ENCODE peak calls at places on chromosome 18, in eight cellular contexts. C is HCT116, K is left ventricle myocardium inferior, R is ovary, D is adrenal gland, V is upper lobe of right lung, O is heart right ventricle, F is psoas muscle. I is an unnamed sample.

GRCh38 chr18:8937112-8937641 is 165.3 kb upstream of the NDUFV2 start:
- DNase-seq in C (no peak), K (no peak), R (no peak), D (no peak), V (no peak), O (no peak), F (no peak), I (no peak)

GRCh38 chr18:40867452-40867851 is 1087.6 kb upstream of the PIK3C3 start:
- DNase-seq in C (no peak), K (no peak), R (no peak), D (no peak), V (no peak), O (no peak), F (no peak), I (no peak)

GRCh38 chr18:45373286-45373880 is 241.9 kb upstream of the SLC14A2 start:
- DNase-seq in C (no peak), K (no peak), R (no peak), D (no peak), V (no peak), O (no peak), F (no peak), I (no peak)

GRCh38 chr18:72808688-72809087 is 59.1 kb downstream of the NETO1 start:
- DNase-seq in C (no peak), K (peak), R (no peak), D (no peak), V (no peak), O (peak), F (no peak), I (no peak)

GRCh38 chr18:45353530-45353929 is 261.7 kb upstream of the SLC14A2 start:
- DNase-seq in C (no peak), K (no peak), R (no peak), D (no peak), V (no peak), O (no peak), F (no peak), I (no peak)

GRCh38 chr18:3652380-3653262 is 202.6 kb downstream of the TGIF1 start:
- DNase-seq in C (peak), K (peak), R (peak), D (peak), V (no peak), O (peak), F (peak), I (peak)

GRCh38 chr18:34787931-34788532 is 77.9 kb downstream of the DTNA start:
- DNase-seq in C (peak), K (no peak), R (no peak), D (peak), V (no peak), O (no peak), F (no peak), I (peak)

GRCh38 chr18:33579147-33579867 is 1.3 kb downstream of the ASXL3 start:
- DNase-seq in C (no peak), K (no peak), R (no peak), D (no peak), V (no peak), O (no peak), F (no peak), I (no peak)

GRCh38 chr18:58272779-58273500 is 228.9 kb downstream of the NEDD4L start:
- DNase-seq in C (no peak), K (no peak), R (no peak), D (no peak), V (no peak), O (no peak), F (no peak), I (no peak)

GRCh38 chr18:68152770-68153169 is 562.1 kb downstream of the TMX3 start:
- DNase-seq in C (no peak), K (no peak), R (no peak), D (no peak), V (no peak), O (no peak), F (no peak), I (no peak)

GRCh38 chr18:36728345-36728744 is 100.5 kb downstream of the TPGS2 start:
- DNase-seq in C (no peak), K (no peak), R (no peak), D (no peak), V (no peak), O (no peak), F (no peak), I (no peak)

GRCh38 chr18:36592282-36592681 is 236.5 kb downstream of the TPGS2 start:
- DNase-seq in C (no peak), K (no peak), R (no peak), D (no peak), V (no peak), O (no peak), F (no peak), I (no peak)

GRCh38 chr18:48894799-48895346 is 55.9 kb downstream of the SMAD7 start:
- DNase-seq in C (no peak), K (no peak), R (no peak), D (no peak), V (no peak), O (no peak), F (no peak), I (no peak)

GRCh38 chr18:68735498-68736343 is 20.8 kb upstream of the TMX3 start:
- DNase-seq in C (peak), K (no peak), R (no peak), D (no peak), V (no peak), O (no peak), F (no peak), I (no peak)

GRCh38 chr18:51137891-51138290 is 59.6 kb downstream of the MEX3C start:
- DNase-seq in C (no peak), K (no peak), R (no peak), D (no peak), V (no peak), O (no peak), F (no peak), I (no peak)

GRCh38 chr18:63819780-63820179 is 44.6 kb downstream of the SERPINB7 start:
- DNase-seq in C (no peak), K (no peak), R (no peak), D (no peak), V (no peak), O (no peak), F (no peak), I (no peak)

GRCh38 chr18:5543854-5544389 is at the start of gene EPB41L3:
- DNase-seq in C (no peak), K (peak), R (peak), D (peak), V (peak), O (peak), F (peak), I (no peak)

GRCh38 chr18:2036136-2036535 is 535.2 kb downstream of the METTL4 start:
- DNase-seq in C (no peak), K (no peak), R (no peak), D (no peak), V (no peak), O (no peak), F (no peak), I (no peak)

GRCh38 chr18:67633939-67634338 is 117.4 kb upstream of the DSEL start:
- DNase-seq in C (no peak), K (no peak), R (no peak), D (no peak), V (no peak), O (no peak), F (no peak), I (no peak)

GRCh38 chr18:8673276-8674209 is 31.8 kb upstream of the MTCL1 start:
- DNase-seq in C (no peak), K (no peak), R (no peak), D (no peak), V (no peak), O (no peak), F (no peak), I (no peak)

GRCh38 chr18:79933765-79934164 is 17.7 kb downstream of the SLC66A2 start:
- DNase-seq in C (no peak), K (no peak), R (peak), D (no peak), V (peak), O (no peak), F (no peak), I (peak)

GRCh38 chr18:77044866-77045664 is 87.5 kb downstream of the MBP start:
- DNase-seq in C (no peak), K (no peak), R (no peak), D (no peak), V (no peak), O (no peak), F (no peak), I (no peak)

GRCh38 chr18:21656402-21656801 is 44.3 kb downstream of the SNRPD1 start:
- DNase-seq in C (no peak), K (no peak), R (no peak), D (no peak), V (no peak), O (no peak), F (no peak), I (no peak)

GRCh38 chr18:703660-704018 is 8.8 kb downstream of the ENOSF1 start:
- DNase-seq in C (no peak), K (no peak), R (no peak), D (no peak), V (no peak), O (no peak), F (no peak), I (no peak)

DNA sequence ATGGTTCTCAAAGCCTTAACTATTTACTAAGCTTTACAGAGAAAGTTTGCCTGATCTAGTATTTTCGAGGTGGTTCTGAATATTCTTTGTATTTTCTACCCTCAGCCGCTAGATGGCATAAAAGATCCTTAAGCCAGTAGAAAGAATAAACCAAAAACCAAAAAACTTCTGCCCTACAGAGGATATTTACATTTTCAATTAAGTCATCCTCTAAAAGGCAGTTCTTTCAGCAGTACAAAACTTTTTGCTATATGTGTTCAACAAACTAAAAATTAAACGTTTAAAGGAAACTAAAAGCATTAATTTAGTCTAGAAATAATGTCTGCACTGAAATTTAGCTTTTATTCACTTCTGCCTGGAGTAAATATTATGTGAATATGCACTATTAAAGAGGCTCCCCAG is 297.5 kb downstream of the PIEZO2 start:
- DNase-seq in C (peak), K (no peak), R (no peak), D (no peak), V (no peak), O (no peak), F (no peak), I (no peak)
- TF ChIP-seq CTCF in C (peak), K (peak), R (peak), D (peak), V (peak), O (peak), F (peak), I (peak)

DNA sequence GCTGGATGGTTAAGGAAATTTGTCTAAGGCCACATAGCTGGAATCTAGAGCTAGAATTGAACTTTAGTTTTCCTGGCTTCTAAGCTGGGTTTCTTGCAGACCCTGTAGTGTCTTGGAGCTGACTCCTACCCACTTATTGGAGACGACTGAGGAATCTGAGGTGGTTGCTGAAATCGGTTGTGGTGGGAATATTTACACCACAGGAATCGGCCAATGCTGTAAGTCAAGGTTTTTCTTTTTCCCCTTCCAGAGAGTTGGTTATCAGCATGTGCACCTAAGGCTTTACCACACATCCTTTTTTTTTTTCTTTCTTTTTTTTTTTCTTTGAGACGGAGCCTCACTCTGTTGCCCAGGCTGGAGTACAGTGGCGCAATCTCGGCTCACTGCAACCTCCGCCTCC is 9.3 kb downstream of the CABLES1 start:
- DNase-seq in C (no peak), K (no peak), R (no peak), D (no peak), V (no peak), O (no peak), F (no peak), I (no peak)
- H3K27ac ChIP-seq in C (no peak), K (peak), R (no peak), D (no peak), V (peak), O (no peak), F (no peak), I (no peak)

GRCh38 chr18:53380063-53380639 is 844.3 kb downstream of the MBD2 start:
- DNase-seq in C (peak), K (no peak), R (no peak), D (no peak), V (no peak), O (no peak), F (no peak), I (no peak)
- TF ChIP-seq CTCF in C (peak), K (peak), R (no peak), D (peak), V (peak), O (peak), F (no peak), I (peak)

DNA sequence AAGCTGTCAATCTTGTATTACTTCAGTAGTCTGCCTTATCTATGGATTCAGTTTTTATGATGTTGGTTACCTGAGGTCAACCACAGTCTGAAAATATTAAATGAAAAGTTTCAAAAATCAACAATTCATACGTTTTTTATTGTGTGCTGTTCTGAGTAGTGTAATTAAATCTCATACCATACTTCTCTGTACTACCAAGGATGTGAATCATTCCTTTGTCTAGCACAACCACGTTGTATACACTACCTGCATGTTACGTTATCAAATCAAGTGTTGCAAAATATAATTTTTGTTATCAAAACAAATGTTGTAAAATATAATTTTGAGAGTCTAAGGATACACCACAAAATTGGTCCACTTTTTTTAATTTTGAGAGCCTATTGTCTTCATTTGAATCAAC is 590.2 kb upstream of the SETBP1 start:
- DNase-seq in C (no peak), K (no peak), R (no peak), D (no peak), V (no peak), O (no peak), F (no peak), I (no peak)
- H3K27ac ChIP-seq in C (no peak), K (no peak), R (no peak), D (no peak), V (no peak), O (no peak), F (no peak), I (no peak)

GRCh38 chr18:78659748-78660147 is 319.9 kb upstream of the SALL3 start:
- DNase-seq in C (no peak), K (no peak), R (no peak), D (no peak), V (no peak), O (no peak), F (no peak), I (no peak)
- TF ChIP-seq CTCF in C (peak), K (peak), R (no peak), D (no peak), V (peak), O (peak), F (no peak), I (peak)

GRCh38 chr18:56990678-56991077 is 156.2 kb upstream of the BOD1L2 start:
- DNase-seq in C (no peak), K (no peak), R (no peak), D (no peak), V (no peak), O (no peak), F (no peak), I (no peak)

GRCh38 chr18:56984731-56985130 is 162.2 kb upstream of the BOD1L2 start:
- DNase-seq in C (no peak), K (no peak), R (no peak), D (no peak), V (no peak), O (no peak), F (no peak), I (no peak)

GRCh38 chr18:56988022-56988421 is 158.9 kb upstream of the BOD1L2 start:
- DNase-seq in C (no peak), K (no peak), R (no peak), D (no peak), V (no peak), O (no peak), F (no peak), I (no peak)

GRCh38 chr18:56986829-56987228 is 160.1 kb upstream of the BOD1L2 start:
- DNase-seq in C (no peak), K (no peak), R (no peak), D (no peak), V (no peak), O (no peak), F (no peak), I (no peak)

GRCh38 chr18:56987236-56987635 is 159.7 kb upstream of the BOD1L2 start:
- DNase-seq in C (no peak), K (no peak), R (no peak), D (no peak), V (no peak), O (no peak), F (no peak), I (no peak)
- H3K27ac ChIP-seq in C (no peak), K (no peak), R (no peak), D (no peak), V (no peak), O (no peak), F (no peak), I (no peak)